ENCODE peak calls at places on chromosomes 16 and 17, in five cellular contexts. One of them, this sample, is unnamed.

GRCh38 chr16:19991614-19992013 is 82.1 kb downstream of the GPR139 start:
- DNase-seq in dorsolateral prefrontal cortex: no peak
- DNase-seq in RPMI8226: no peak
- DNase-seq in neural progenitor cell: no peak
- DNase-seq in GM12865: no peak
- DNase-seq in this sample: no peak

GRCh38 chr16:57194512-57194911 is 8.4 kb downstream of the RSPRY1 start:
- DNase-seq in dorsolateral prefrontal cortex: no peak
- DNase-seq in RPMI8226: no peak
- DNase-seq in neural progenitor cell: no peak
- DNase-seq in GM12865: no peak
- DNase-seq in this sample: no peak

GRCh38 chr17:74119960-74120359 is 83.5 kb upstream of the RPL38 start:
- DNase-seq in dorsolateral prefrontal cortex: peak
- DNase-seq in RPMI8226: no peak
- DNase-seq in neural progenitor cell: no peak
- DNase-seq in GM12865: no peak
- DNase-seq in this sample: no peak

GRCh38 chr17:7177954-7178477 is 1.2 kb downstream of the ASGR1 start:
- DNase-seq in dorsolateral prefrontal cortex: peak
- DNase-seq in RPMI8226: no peak
- DNase-seq in neural progenitor cell: peak
- DNase-seq in GM12865: no peak
- DNase-seq in this sample: no peak

GRCh38 chr17:39270923-39271322 is 45.2 kb upstream of the STAC2 start:
- DNase-seq in dorsolateral prefrontal cortex: no peak
- DNase-seq in RPMI8226: peak
- DNase-seq in neural progenitor cell: no peak
- DNase-seq in GM12865: peak
- DNase-seq in this sample: peak

GRCh38 chr17:62704381-62704971 is 77.0 kb downstream of the MRC2 start:
- DNase-seq in dorsolateral prefrontal cortex: peak
- DNase-seq in RPMI8226: no peak
- DNase-seq in neural progenitor cell: no peak
- DNase-seq in GM12865: no peak
- DNase-seq in this sample: no peak

GRCh38 chr16:9761870-9762269 is 420.4 kb downstream of the GRIN2A start:
- DNase-seq in dorsolateral prefrontal cortex: peak
- DNase-seq in RPMI8226: no peak
- DNase-seq in neural progenitor cell: no peak
- DNase-seq in GM12865: no peak
- DNase-seq in this sample: no peak

GRCh38 chr16:88789593-88789992 is 4.6 kb upstream of the PIEZO1 start:
- DNase-seq in dorsolateral prefrontal cortex: no peak
- DNase-seq in RPMI8226: no peak
- DNase-seq in neural progenitor cell: no peak
- DNase-seq in GM12865: no peak
- DNase-seq in this sample: no peak

GRCh38 chr16:1964046-1964505 is 550 bp downstream of the RPS2 start:
- DNase-seq in dorsolateral prefrontal cortex: no peak
- DNase-seq in RPMI8226: no peak
- DNase-seq in neural progenitor cell: peak
- DNase-seq in GM12865: peak
- DNase-seq in this sample: peak

GRCh38 chr17:34269969-34270368 is at the start of gene CCL7:
- DNase-seq in dorsolateral prefrontal cortex: no peak
- DNase-seq in RPMI8226: no peak
- DNase-seq in neural progenitor cell: no peak
- DNase-seq in GM12865: no peak
- DNase-seq in this sample: no peak

GRCh38 chr16:57380671-57381462 is 8.6 kb downstream of the CX3CL1 start:
- DNase-seq in dorsolateral prefrontal cortex: no peak
- DNase-seq in RPMI8226: peak
- DNase-seq in neural progenitor cell: no peak
- DNase-seq in GM12865: peak
- DNase-seq in this sample: no peak

GRCh38 chr16:85477801-85478363 is 135.2 kb upstream of the GSE1 start:
- DNase-seq in dorsolateral prefrontal cortex: no peak
- DNase-seq in RPMI8226: no peak
- DNase-seq in neural progenitor cell: no peak
- DNase-seq in GM12865: no peak
- DNase-seq in this sample: no peak

GRCh38 chr16:37511-37910 is 15.9 kb downstream of the POLR3K start:
- DNase-seq in dorsolateral prefrontal cortex: peak
- DNase-seq in RPMI8226: no peak
- DNase-seq in neural progenitor cell: no peak
- DNase-seq in GM12865: no peak
- DNase-seq in this sample: no peak

GRCh38 chr17:2954898-2955445 is 108.4 kb downstream of the OR1D5 start:
- DNase-seq in dorsolateral prefrontal cortex: no peak
- DNase-seq in RPMI8226: no peak
- DNase-seq in neural progenitor cell: no peak
- DNase-seq in GM12865: peak
- DNase-seq in this sample: peak

GRCh38 chr17:76631821-76632565 is 11.6 kb downstream of the ST6GALNAC1 start:
- DNase-seq in dorsolateral prefrontal cortex: no peak
- DNase-seq in RPMI8226: no peak
- DNase-seq in neural progenitor cell: no peak
- DNase-seq in GM12865: no peak
- DNase-seq in this sample: no peak

This sample was measured in OCI-LY7.